ENCODE peak calls at places on chromosomes 7 and 10, in nine cellular contexts. S, N, C, Q, Y, H, V, D and A are unnamed samples.

GRCh38 chr7:115153770-115154468 is 232.0 kb downstream of the MDFIC start:
- DNase-seq in S (no peak), N (no peak), C (no peak), Q (no peak), Y (no peak), H (no peak), V (no peak), D (no peak), A (no peak)

GRCh38 chr7:103009466-103010219 is 65.0 kb downstream of the FBXL13 start:
- DNase-seq in S (no peak), N (no peak), C (no peak), Q (no peak), Y (no peak), H (no peak), V (no peak), D (no peak), A (peak; percentile 85)

GRCh38 chr10:5511231-5511884 is 12.0 kb upstream of the CALML5 start:
- DNase-seq in S (no peak), N (no peak), C (no peak), Q (peak; percentile 46), Y (no peak), H (no peak), V (no peak), D (no peak), A (peak; percentile 57)

GRCh38 chr7:33336820-33337219 is 207.5 kb downstream of the BBS9 start:
- DNase-seq in S (no peak), N (no peak), C (no peak), Q (no peak), Y (no peak), H (no peak), V (no peak), D (no peak), A (no peak)

GRCh38 chr10:110859947-110860376 is 11.8 kb upstream of the PDCD4 start:
- DNase-seq in S (no peak), N (no peak), C (no peak), Q (no peak), Y (no peak), H (no peak), V (no peak), D (peak; percentile 85), A (no peak)

GRCh38 chr7:156334636-156335035 is 305.9 kb upstream of the RNF32 start:
- DNase-seq in S (no peak), N (peak; percentile 36), C (no peak), Q (no peak), Y (peak; percentile 1), H (no peak), V (peak; percentile 18), D (no peak), A (no peak)

GRCh38 chr10:74575191-74575720 is 251.1 kb upstream of the KAT6B start:
- DNase-seq in S (no peak), N (no peak), C (no peak), Q (no peak), Y (no peak), H (no peak), V (no peak), D (no peak), A (no peak)

GRCh38 chr10:29860159-29860558 is 199.2 kb downstream of the JCAD start:
- DNase-seq in S (no peak), N (no peak), C (no peak), Q (no peak), Y (no peak), H (no peak), V (no peak), D (peak; percentile 53), A (no peak)

GRCh38 chr10:51389415-51390342 is 309.7 kb downstream of the CSTF2T start:
- DNase-seq in S (peak; percentile 78), N (no peak), C (no peak), Q (no peak), Y (peak; percentile 93), H (peak; percentile 14), V (peak; percentile 28), D (peak; percentile 98), A (no peak)

GRCh38 chr7:47725031-47725780 is 143.3 kb upstream of the TNS3 start:
- DNase-seq in S (no peak), N (no peak), C (no peak), Q (no peak), Y (peak; percentile 74), H (no peak), V (no peak), D (no peak), A (no peak)

GRCh38 chr7:69632280-69632679 is 34.0 kb downstream of the AUTS2 start:
- DNase-seq in S (no peak), N (no peak), C (no peak), Q (no peak), Y (no peak), H (no peak), V (no peak), D (no peak), A (no peak)

GRCh38 chr7:98254951-98255610 is 3.0 kb upstream of the TECPR1 start:
- DNase-seq in S (no peak), N (no peak), C (no peak), Q (no peak), Y (no peak), H (no peak), V (no peak), D (no peak), A (no peak)

GRCh38 chr10:131645756-131646155 is 255.1 kb upstream of the PPP2R2D start:
- DNase-seq in S (no peak), N (no peak), C (no peak), Q (peak; percentile 53), Y (no peak), H (no peak), V (no peak), D (no peak), A (no peak)

GRCh38 chr10:48804740-48805182 is 120.1 kb downstream of the WDFY4 start:
- DNase-seq in S (no peak), N (no peak), C (no peak), Q (no peak), Y (no peak), H (no peak), V (no peak), D (no peak), A (no peak)

GRCh38 chr10:105691811-105692210 is 1050.7 kb downstream of the SORCS3 start:
- DNase-seq in S (peak; percentile 79), N (no peak), C (no peak), Q (no peak), Y (peak; percentile 6), H (no peak), V (no peak), D (no peak), A (no peak)

GRCh38 chr10:77317221-77317620 is 320.4 kb downstream of the KCNMA1 start:
- DNase-seq in S (no peak), N (no peak), C (no peak), Q (no peak), Y (no peak), H (no peak), V (no peak), D (no peak), A (no peak)

GRCh38 chr10:77319557-77319956 is 318.1 kb downstream of the KCNMA1 start:
- DNase-seq in S (no peak), N (no peak), C (no peak), Q (no peak), Y (no peak), H (no peak), V (no peak), D (peak; percentile 48), A (no peak)

GRCh38 chr10:77318739-77319138 is 318.9 kb downstream of the KCNMA1 start:
- DNase-seq in S (no peak), N (no peak), C (no peak), Q (no peak), Y (no peak), H (no peak), V (no peak), D (no peak), A (no peak)

GRCh38 chr10:77313066-77313750 is 324.4 kb downstream of the KCNMA1 start:
- DNase-seq in S (peak; percentile 23), N (no peak), C (no peak), Q (no peak), Y (no peak), H (no peak), V (no peak), D (no peak), A (no peak)

GRCh38 chr10:77315511-77316129 is 322.0 kb downstream of the KCNMA1 start:
- DNase-seq in S (no peak), N (no peak), C (no peak), Q (no peak), Y (no peak), H (no peak), V (no peak), D (no peak), A (no peak)
- TF ChIP-seq CTCF in S (no peak), N (no peak), C (no peak), Q (no peak), Y (no peak), H (no peak), V (no peak), D (no peak), A (no peak)

GRCh38 chr10:126135177-126135576 is 238.8 kb downstream of the FANK1 start:
- DNase-seq in S (peak; percentile 52), N (no peak), C (no peak), Q (no peak), Y (no peak), H (no peak), V (no peak), D (no peak), A (no peak)
- TF ChIP-seq CTCF in S (peak; percentile 53), N (no peak), C (no peak), Q (no peak), Y (peak; percentile 52), H (no peak), V (no peak), D (peak; percentile 40), A (no peak)

DNA sequence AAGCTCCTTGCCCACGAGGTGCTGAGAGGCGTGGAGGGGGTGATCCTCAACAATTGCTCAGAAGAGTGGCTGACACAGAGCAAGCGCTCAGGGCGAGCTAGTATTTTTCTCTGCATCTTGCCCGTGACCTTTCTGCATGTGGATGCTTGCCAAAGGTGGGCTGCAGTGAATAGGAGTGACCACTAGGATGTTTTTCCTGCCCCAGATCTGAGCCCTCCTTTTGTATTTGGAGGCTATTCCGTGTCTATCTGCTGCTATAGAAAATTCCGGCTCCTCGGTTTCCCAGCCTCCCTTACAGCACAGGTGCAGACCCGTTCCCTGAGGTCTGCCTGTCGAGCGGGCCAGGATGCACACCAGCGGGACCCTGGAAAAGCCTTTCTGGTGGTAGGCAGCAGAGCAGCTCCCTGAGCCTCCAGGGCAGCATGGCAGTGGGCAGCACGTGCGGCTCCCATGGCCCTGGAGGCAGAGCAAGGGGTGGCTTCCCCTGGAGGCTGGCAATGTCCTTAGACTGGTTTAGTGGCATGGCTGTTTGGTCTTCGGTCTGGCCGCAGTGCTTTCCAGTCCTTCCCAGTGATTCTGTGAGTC is 145.1 kb upstream of the PCBD1 start:
- DNase-seq in S (no peak), N (no peak), C (no peak), Q (peak; percentile 41), Y (no peak), H (no peak), V (no peak), D (no peak), A (peak; percentile 67)
- TF ChIP-seq CTCF in S (peak; percentile 39), N (no peak), C (no peak), Q (no peak), Y (no peak), H (peak; percentile 36), V (no peak), D (no peak), A (no peak)

DNA sequence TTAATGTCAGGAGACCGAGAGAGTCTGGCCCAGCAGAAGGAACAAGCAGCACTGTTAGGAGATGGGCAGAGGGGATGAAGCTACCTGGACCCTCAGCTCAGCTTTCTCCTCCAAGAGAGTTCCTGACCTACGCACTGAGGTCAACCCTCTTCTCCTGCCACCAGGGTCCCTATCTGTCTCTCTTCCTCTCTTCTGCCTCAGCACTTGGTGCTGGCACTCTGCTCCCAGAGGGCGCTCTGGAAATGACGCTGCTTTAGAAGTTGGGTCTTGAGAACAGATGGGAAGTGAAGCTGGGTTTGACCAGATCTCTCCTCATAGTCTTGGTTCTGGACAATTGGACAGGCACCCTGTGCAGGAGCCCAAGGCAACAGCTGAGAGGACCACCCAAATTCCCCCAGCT is 216.0 kb upstream of the AGK start:
- DNase-seq in S (no peak), N (no peak), C (no peak), Q (no peak), Y (no peak), H (no peak), V (no peak), D (no peak), A (no peak)
- TF ChIP-seq CTCF in S (no peak), N (no peak), C (no peak), Q (no peak), Y (peak; percentile 7), H (no peak), V (no peak), D (no peak), A (no peak)